ENCODE peak calls at places on chromosome 9, in four cellular contexts. I is aorta, W is endothelial cell of umbilical vein, A is lung. O is an unnamed sample.

GRCh38 chr9:88953401-88954029 is 37.8 kb upstream of the S1PR3 start:
- DNase-seq in I (no peak), W (peak; percentile 29), A (no peak), O (no peak)

GRCh38 chr9:120839146-120839545 is 3.6 kb downstream of the PSMD5 start:
- DNase-seq in I (no peak), W (no peak), A (no peak), O (no peak)

GRCh38 chr9:36924071-36924470 is 110.0 kb downstream of the PAX5 start:
- DNase-seq in I (no peak), W (peak; percentile 57), A (no peak), O (no peak)

GRCh38 chr9:29416204-29416603 is 1842.9 kb upstream of the C9orf72 start:
- DNase-seq in I (no peak), W (no peak), A (no peak), O (no peak)

GRCh38 chr9:122562134-122562760 is 9.3 kb downstream of the OR1N2 start:
- DNase-seq in I (no peak), W (no peak), A (no peak), O (peak; percentile 95)

GRCh38 chr9:76987594-76988200 is 31.8 kb upstream of the FOXB2 start:
- DNase-seq in I (no peak), W (peak; percentile 15), A (no peak), O (peak; percentile 55)

GRCh38 chr9:121038452-121039203 is 11.4 kb downstream of the C5 start:
- DNase-seq in I (no peak), W (no peak), A (no peak), O (no peak)

GRCh38 chr9:109779711-109780452 is at the start of gene PALM2AKAP2:
- DNase-seq in I (peak; percentile 81), W (no peak), A (peak; percentile 31), O (peak; percentile 23)

GRCh38 chr9:88530051-88530450 is 4.9 kb upstream of the NXNL2 start:
- DNase-seq in I (no peak), W (no peak), A (no peak), O (no peak)

GRCh38 chr9:110626109-110626829 is 42.3 kb upstream of the MUSK start:
- DNase-seq in I (peak; percentile 45), W (peak; percentile 36), A (no peak), O (no peak)

GRCh38 chr9:115000217-115000639 is 69.8 kb upstream of the TNFSF8 start:
- DNase-seq in I (no peak), W (no peak), A (no peak), O (peak; percentile 90)

GRCh38 chr9:93648836-93649235 is 72.5 kb downstream of the PHF2 start:
- DNase-seq in I (peak; percentile 33), W (no peak), A (no peak), O (peak; percentile 32)

GRCh38 chr9:15205632-15206243 is 101.3 kb downstream of the TTC39B start:
- DNase-seq in I (no peak), W (peak; percentile 58), A (no peak), O (no peak)

DNA sequence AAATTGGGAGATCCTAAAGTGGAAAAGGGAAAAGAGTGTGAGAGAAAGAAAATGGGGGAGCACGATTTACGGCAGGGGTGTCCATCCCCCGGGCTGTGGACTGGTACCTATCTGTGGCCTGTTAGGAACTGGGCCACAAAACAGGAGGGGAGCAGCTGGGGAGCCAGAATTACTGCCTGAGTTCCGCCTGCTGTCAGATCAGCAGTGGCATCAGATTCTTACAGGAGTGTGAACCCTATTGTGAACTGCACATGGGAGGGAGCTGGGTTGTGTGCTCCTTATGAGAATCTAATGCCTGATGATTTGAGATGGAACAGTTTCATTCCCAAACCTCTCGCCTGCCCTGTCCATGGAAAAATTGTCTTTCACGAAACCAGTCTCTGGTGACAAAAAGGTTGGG is 108.3 kb upstream of the ADAMTSL1 start:
- DNase-seq in I (no peak), W (no peak), A (no peak), O (no peak)
- H3K4me3 ChIP-seq in I (no peak overlapping the region), W (no peak overlapping the region), A (no peak overlapping the region), O (no peak overlapping the region)

GRCh38 chr9:97500765-97501176 is 695 bp upstream of the TMOD1 start:
- DNase-seq in I (no peak), W (no peak), A (no peak), O (no peak)

GRCh38 chr9:97502222-97502983 is 937 bp downstream of the TMOD1 start:
- DNase-seq in I (no peak), W (no peak), A (peak; percentile 28), O (no peak)

GRCh38 chr9:97500263-97500662 is 1.2 kb upstream of the TMOD1 start:
- DNase-seq in I (no peak), W (no peak), A (no peak), O (no peak)

GRCh38 chr9:97501972-97502221 is 431 bp downstream of the TMOD1 start:
- DNase-seq in I (no peak), W (no peak), A (no peak), O (no peak)

DNA sequence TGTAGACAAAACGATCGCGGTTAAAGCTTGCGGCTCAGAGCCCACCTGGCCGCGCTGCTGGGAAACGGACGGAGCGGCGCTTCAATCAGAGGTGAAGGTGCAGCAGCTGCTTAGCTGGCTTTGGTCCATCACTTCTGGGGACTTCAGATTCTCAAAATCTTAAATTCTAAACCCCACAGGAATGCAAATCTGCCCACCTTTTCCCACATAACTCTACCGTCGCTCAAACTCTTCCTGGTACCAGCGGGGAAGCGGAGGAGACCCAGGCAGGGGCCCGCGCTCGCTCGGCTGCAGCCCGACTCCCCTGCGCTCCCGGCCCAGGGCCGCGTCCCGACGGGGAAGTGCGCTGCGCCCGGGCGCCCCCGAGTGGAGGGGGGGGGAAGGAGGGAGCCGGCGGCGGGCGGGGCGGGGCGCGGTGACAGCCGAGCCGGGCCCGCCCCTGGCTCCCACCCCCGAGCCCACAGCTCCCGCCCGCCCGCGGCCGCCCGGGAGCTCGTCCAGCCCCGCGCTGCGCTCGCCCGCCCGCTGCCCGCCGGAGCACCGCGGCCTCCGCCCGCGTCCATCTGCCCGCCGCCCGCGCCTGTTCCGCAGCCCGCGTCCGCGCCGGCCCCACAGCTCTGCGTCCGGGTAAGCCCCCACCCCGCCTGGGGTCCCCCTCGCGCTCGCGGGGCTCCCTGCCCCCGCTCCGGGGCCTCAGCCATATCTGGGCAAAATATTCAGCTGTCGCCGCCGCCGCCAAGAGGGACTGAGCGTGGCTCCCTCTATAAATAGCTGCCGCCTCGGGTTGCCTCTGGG is at the start of gene TMOD1:
- DNase-seq in I (peak; percentile 73), W (peak; percentile 55), A (peak; percentile 51), O (peak; percentile 69)
- H3K27me3 ChIP-seq in I (no peaks in the 10 kb centered on the region), W (peaks cover 46% of the 10 kb centered on the region), A (no peaks in the 10 kb centered on the region), O (peaks cover 17% of the 10 kb centered on the region)

GRCh38 chr9:136521541-136521940 is 24.3 kb downstream of the NOTCH1 start:
- DNase-seq in I (peak; percentile 90), W (no peak), A (no peak), O (no peak)

GRCh38 chr9:136518623-136519022 is 27.2 kb downstream of the NOTCH1 start:
- DNase-seq in I (no peak), W (no peak), A (no peak), O (no peak)

GRCh38 chr9:136520053-136520540 is 25.8 kb downstream of the NOTCH1 start:
- DNase-seq in I (no peak), W (no peak), A (peak; percentile 83), O (no peak)

GRCh38 chr9:136517950-136518349 is 27.9 kb downstream of the NOTCH1 start:
- DNase-seq in I (no peak), W (no peak), A (no peak), O (no peak)

GRCh38 chr9:136519263-136520052 is 26.4 kb downstream of the NOTCH1 start:
- DNase-seq in I (no peak), W (no peak), A (no peak), O (no peak)
- H3K27ac ChIP-seq in I (no peak overlapping the region), W (no peak overlapping the region), A (peak overlapping the region; percentile 91), O (no peak overlapping the region)

GRCh38 chr9:124342946-124343485 is 72.2 kb downstream of the PSMB7 start:
- DNase-seq in I (peak; percentile 88), W (no peak), A (peak; percentile 51), O (peak; percentile 56)
- H3K4me3 ChIP-seq in I (no peak overlapping the region), W (no peak overlapping the region), A (no peak overlapping the region), O (no peak overlapping the region)

DNA sequence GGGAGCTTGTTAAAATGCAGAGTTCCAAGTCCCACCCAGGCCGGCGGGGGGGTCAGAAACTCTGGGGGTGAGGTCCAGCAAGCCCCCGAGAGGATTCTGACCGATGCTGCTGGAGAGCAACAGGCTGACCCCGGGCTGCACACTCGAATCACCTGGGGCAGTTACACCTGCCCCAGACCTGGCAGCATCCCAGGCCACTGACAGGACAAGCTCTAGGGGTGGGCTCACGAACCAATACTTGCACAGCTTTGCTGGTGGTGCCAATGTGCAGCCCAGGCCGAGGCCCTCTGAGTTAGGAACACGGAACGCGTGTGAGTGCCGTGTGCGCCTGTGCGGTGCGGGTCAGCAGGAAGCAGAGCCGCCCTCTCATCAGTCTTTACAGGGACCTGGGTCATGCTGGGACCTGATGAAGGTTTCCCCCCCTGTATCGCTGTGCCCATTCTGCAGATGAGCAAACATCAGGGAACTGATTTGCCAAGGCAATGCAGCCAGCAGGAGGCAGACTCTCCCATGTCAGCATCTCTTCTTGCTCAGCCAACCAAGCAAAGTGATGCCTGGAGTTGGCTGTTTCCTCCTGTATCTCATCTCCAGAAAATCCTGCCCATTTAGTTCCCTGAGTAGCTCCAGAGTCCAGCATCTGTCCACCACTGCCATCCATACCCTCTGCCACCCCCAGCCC is 16.3 kb downstream of the FAM163B start:
- DNase-seq in I (no peak), W (no peak), A (no peak), O (no peak)
- H3K27me3 ChIP-seq in I (no peaks in the 10 kb centered on the region), W (no peaks in the 10 kb centered on the region), A (no peaks in the 10 kb centered on the region), O (no peaks in the 10 kb centered on the region)

GRCh38 chr9:127871531-127871930 is 5.9 kb downstream of the AK1 start:
- DNase-seq in I (no peak), W (no peak), A (no peak), O (no peak)

GRCh38 chr9:127870887-127871286 is 6.6 kb downstream of the AK1 start:
- DNase-seq in I (no peak), W (no peak), A (no peak), O (no peak)

GRCh38 chr9:127873223-127873691 is 4.2 kb downstream of the AK1 start:
- DNase-seq in I (no peak), W (no peak), A (no peak), O (no peak)

GRCh38 chr9:127873886-127874285 is 3.6 kb downstream of the AK1 start:
- DNase-seq in I (peak; percentile 92), W (peak; percentile 34), A (peak; percentile 72), O (no peak)

DNA sequence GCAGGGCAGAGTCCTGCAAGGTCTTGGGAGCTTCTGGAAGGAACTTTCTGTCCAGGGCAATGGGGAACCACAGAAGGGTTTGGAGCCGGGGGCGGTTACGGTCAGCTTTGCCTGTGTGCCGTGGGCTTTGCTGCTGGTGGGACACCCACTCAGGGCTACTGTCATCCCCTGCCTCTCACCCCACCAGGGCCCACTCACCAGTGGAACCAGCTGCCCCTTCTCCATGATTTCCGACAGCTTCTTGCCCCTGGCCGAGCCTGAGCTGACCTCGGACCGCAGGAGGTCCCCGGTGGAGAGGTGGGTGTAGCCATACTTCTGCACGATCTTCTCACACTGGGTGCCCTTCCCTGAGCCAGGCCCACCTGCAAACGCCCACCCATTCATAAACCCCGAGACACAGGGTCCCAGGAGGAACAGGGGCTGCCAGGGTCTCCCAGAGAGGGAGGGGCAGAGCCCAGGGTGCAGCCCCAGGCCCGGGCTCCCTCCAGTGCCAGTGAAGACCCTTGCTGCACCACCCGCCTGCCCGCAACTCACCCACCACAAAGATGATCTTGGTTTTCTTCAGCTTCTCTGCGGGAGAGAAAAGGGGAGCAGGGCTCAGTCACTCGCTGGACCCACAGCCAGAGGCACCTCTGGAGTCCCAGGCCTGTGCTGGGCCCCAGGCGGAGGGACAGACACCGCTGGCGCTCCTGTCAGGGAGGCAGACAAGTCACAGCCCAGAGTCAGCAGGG is 4.8 kb downstream of the AK1 start:
- DNase-seq in I (no peak), W (no peak), A (no peak), O (no peak)
- H3K27ac ChIP-seq in I (no peak overlapping the region), W (no peak overlapping the region), A (no peak overlapping the region), O (peak overlapping the region; percentile 16)

O was measured in WERI-Rb-1.